ENCODE peak calls at places on chromosomes 4 and X, in eight cellular contexts. One of them, this sample, is unnamed.

GRCh38 chrX:38929966-38930421 is 128.7 kb downstream of the MID1IP1 start:
- DNase-seq in pancreas: peak; percentile 10
- DNase-seq in SHP77: no peak
- DNase-seq in HS-5: peak; percentile 41
- DNase-seq in NCI-H510A treated with DMSO at 0.1 percent for 48 hours: no peak
- DNase-seq in right cardiac atrium: no peak
- DNase-seq in H4: peak; percentile 12
- DNase-seq in sciatic nerve: no peak
- DNase-seq in this sample: no peak

GRCh38 chrX:155417769-155418168 is 35.9 kb downstream of the F8A2 start:
- DNase-seq in H4: no peak
- DNase-seq in sciatic nerve: no peak
- DNase-seq in HS-5: no peak
- DNase-seq in SHP77: no peak
- DNase-seq in NCI-H510A treated with DMSO at 0.1 percent for 48 hours: no peak
- DNase-seq in right cardiac atrium: no peak
- DNase-seq in pancreas: no peak
- DNase-seq in this sample: no peak

GRCh38 chr4:56821394-56822263 is at the start of gene SPINK2:
- DNase-seq in H4: peak; percentile 16
- DNase-seq in SHP77: no peak
- DNase-seq in NCI-H510A treated with DMSO at 0.1 percent for 48 hours: peak; percentile 68
- DNase-seq in HS-5: no peak
- DNase-seq in right cardiac atrium: peak; percentile 57
- DNase-seq in pancreas: peak; percentile 32
- DNase-seq in sciatic nerve: no peak
- DNase-seq in this sample: no peak

GRCh38 chr4:6820695-6821094 is 38.2 kb downstream of the KIAA0232 start:
- DNase-seq in pancreas: no peak
- DNase-seq in right cardiac atrium: no peak
- DNase-seq in HS-5: no peak
- DNase-seq in sciatic nerve: no peak
- DNase-seq in NCI-H510A treated with DMSO at 0.1 percent for 48 hours: no peak
- DNase-seq in H4: no peak
- DNase-seq in SHP77: no peak
- DNase-seq in this sample: no peak

GRCh38 chr4:189941005-189941450 is 356 bp downstream of the FRG1 start:
- DNase-seq in NCI-H510A treated with DMSO at 0.1 percent for 48 hours: no peak
- DNase-seq in HS-5: no peak
- DNase-seq in right cardiac atrium: no peak
- DNase-seq in pancreas: no peak
- DNase-seq in SHP77: no peak
- DNase-seq in sciatic nerve: no peak
- DNase-seq in H4: no peak
- DNase-seq in this sample: no peak

GRCh38 chr4:152273343-152273742 is 262.5 kb downstream of the FBXW7 start:
- DNase-seq in right cardiac atrium: no peak
- DNase-seq in pancreas: no peak
- DNase-seq in H4: no peak
- DNase-seq in HS-5: no peak
- DNase-seq in sciatic nerve: no peak
- DNase-seq in SHP77: no peak
- DNase-seq in NCI-H510A treated with DMSO at 0.1 percent for 48 hours: no peak
- DNase-seq in this sample: no peak

GRCh38 chr4:42654606-42655005 is 2.3 kb downstream of the ATP8A1 start:
- DNase-seq in pancreas: peak; percentile 18
- DNase-seq in right cardiac atrium: peak; percentile 35
- DNase-seq in SHP77: no peak
- DNase-seq in NCI-H510A treated with DMSO at 0.1 percent for 48 hours: no peak
- DNase-seq in H4: peak; percentile 84
- DNase-seq in sciatic nerve: no peak
- DNase-seq in HS-5: peak; percentile 72
- DNase-seq in this sample: no peak

GRCh38 chr4:184476660-184477059 is 2.3 kb upstream of the IRF2 start:
- DNase-seq in HS-5: no peak
- DNase-seq in H4: no peak
- DNase-seq in sciatic nerve: no peak
- DNase-seq in right cardiac atrium: no peak
- DNase-seq in pancreas: no peak
- DNase-seq in SHP77: no peak
- DNase-seq in NCI-H510A treated with DMSO at 0.1 percent for 48 hours: no peak
- DNase-seq in this sample: no peak

GRCh38 chrX:45712067-45712466 is 511.4 kb upstream of the DIPK2B start:
- DNase-seq in H4: peak; percentile 17
- DNase-seq in pancreas: no peak
- DNase-seq in SHP77: no peak
- DNase-seq in right cardiac atrium: no peak
- DNase-seq in NCI-H510A treated with DMSO at 0.1 percent for 48 hours: no peak
- DNase-seq in sciatic nerve: no peak
- DNase-seq in HS-5: peak; percentile 63
- DNase-seq in this sample: no peak

GRCh38 chr4:148203056-148203898 is 238.9 kb downstream of the NR3C2 start:
- DNase-seq in SHP77: no peak
- DNase-seq in pancreas: peak; percentile 77
- DNase-seq in sciatic nerve: no peak
- DNase-seq in right cardiac atrium: no peak
- DNase-seq in H4: no peak
- DNase-seq in HS-5: no peak
- DNase-seq in NCI-H510A treated with DMSO at 0.1 percent for 48 hours: peak; percentile 40
- DNase-seq in this sample: no peak

GRCh38 chrX:17738002-17738713 is 865 bp downstream of the SCML1 start:
- DNase-seq in H4: peak; percentile 27
- DNase-seq in SHP77: peak; percentile 16
- DNase-seq in right cardiac atrium: peak; percentile 55
- DNase-seq in pancreas: peak; percentile 31
- DNase-seq in HS-5: no peak
- DNase-seq in NCI-H510A treated with DMSO at 0.1 percent for 48 hours: peak; percentile 32
- DNase-seq in sciatic nerve: peak; percentile 66
- DNase-seq in this sample: no peak

GRCh38 chrX:138886769-138887168 is 175.3 kb upstream of the FGF13 start:
- DNase-seq in NCI-H510A treated with DMSO at 0.1 percent for 48 hours: no peak
- DNase-seq in right cardiac atrium: no peak
- DNase-seq in pancreas: no peak
- DNase-seq in H4: peak; percentile 4
- DNase-seq in sciatic nerve: no peak
- DNase-seq in HS-5: no peak
- DNase-seq in SHP77: no peak
- DNase-seq in this sample: no peak

GRCh38 chr4:2340272-2341061 is 78.0 kb downstream of the ZFYVE28 start:
- DNase-seq in HS-5: no peak
- DNase-seq in sciatic nerve: no peak
- DNase-seq in SHP77: no peak
- DNase-seq in pancreas: no peak
- DNase-seq in H4: no peak
- DNase-seq in right cardiac atrium: peak; percentile 33
- DNase-seq in NCI-H510A treated with DMSO at 0.1 percent for 48 hours: no peak
- DNase-seq in this sample: no peak

GRCh38 chrX:123408856-123409737 is 225.0 kb downstream of the GRIA3 start:
- DNase-seq in right cardiac atrium: no peak
- DNase-seq in HS-5: no peak
- DNase-seq in SHP77: no peak
- DNase-seq in sciatic nerve: no peak
- DNase-seq in H4: no peak
- DNase-seq in pancreas: no peak
- DNase-seq in NCI-H510A treated with DMSO at 0.1 percent for 48 hours: no peak
- DNase-seq in this sample: no peak

GRCh38 chr4:108544504-108544903 is 75.9 kb upstream of the RPL34 start:
- DNase-seq in H4: no peak
- DNase-seq in SHP77: no peak
- DNase-seq in sciatic nerve: no peak
- DNase-seq in HS-5: peak; percentile 75
- DNase-seq in NCI-H510A treated with DMSO at 0.1 percent for 48 hours: no peak
- DNase-seq in pancreas: no peak
- DNase-seq in right cardiac atrium: no peak
- DNase-seq in this sample: no peak

GRCh38 chr4:73730292-73730691 is 10.1 kb upstream of the CXCL8 start:
- DNase-seq in NCI-H510A treated with DMSO at 0.1 percent for 48 hours: peak; percentile 76
- DNase-seq in right cardiac atrium: no peak
- DNase-seq in sciatic nerve: no peak
- DNase-seq in SHP77: peak; percentile 49
- DNase-seq in HS-5: no peak
- DNase-seq in H4: peak; percentile 25
- DNase-seq in pancreas: no peak
- DNase-seq in this sample: no peak

GRCh38 chr4:140628016-140628415 is 59.3 kb upstream of the UCP1 start:
- DNase-seq in SHP77: no peak
- DNase-seq in H4: no peak
- DNase-seq in pancreas: no peak
- DNase-seq in HS-5: no peak
- DNase-seq in right cardiac atrium: no peak
- DNase-seq in NCI-H510A treated with DMSO at 0.1 percent for 48 hours: no peak
- DNase-seq in sciatic nerve: no peak
- DNase-seq in this sample: no peak

GRCh38 chr4:51855751-51856150 is 12.8 kb downstream of the DCUN1D4 start:
- DNase-seq in H4: no peak
- DNase-seq in NCI-H510A treated with DMSO at 0.1 percent for 48 hours: no peak
- DNase-seq in right cardiac atrium: no peak
- DNase-seq in SHP77: no peak
- DNase-seq in pancreas: peak; percentile 14
- DNase-seq in sciatic nerve: no peak
- DNase-seq in HS-5: no peak
- DNase-seq in this sample: no peak

GRCh38 chr4:25750874-25751273 is 95.2 kb downstream of the SLC34A2 start:
- DNase-seq in SHP77: no peak
- DNase-seq in pancreas: no peak
- DNase-seq in NCI-H510A treated with DMSO at 0.1 percent for 48 hours: no peak
- DNase-seq in HS-5: no peak
- DNase-seq in sciatic nerve: no peak
- DNase-seq in right cardiac atrium: no peak
- DNase-seq in H4: no peak
- DNase-seq in this sample: no peak

GRCh38 chrX:138858438-138858837 is 146.9 kb upstream of the FGF13 start:
- DNase-seq in NCI-H510A treated with DMSO at 0.1 percent for 48 hours: no peak
- DNase-seq in SHP77: no peak
- DNase-seq in H4: peak; percentile 73
- DNase-seq in HS-5: peak; percentile 42
- DNase-seq in right cardiac atrium: no peak
- DNase-seq in sciatic nerve: no peak
- DNase-seq in pancreas: no peak
- DNase-seq in this sample: no peak

GRCh38 chrX:48468247-48468671 is 1.8 kb downstream of the SLC38A5 start:
- DNase-seq in H4: no peak
- DNase-seq in NCI-H510A treated with DMSO at 0.1 percent for 48 hours: no peak
- DNase-seq in pancreas: peak; percentile 62
- DNase-seq in right cardiac atrium: no peak
- DNase-seq in SHP77: no peak
- DNase-seq in HS-5: no peak
- DNase-seq in sciatic nerve: no peak
- DNase-seq in this sample: no peak

GRCh38 chr4:20251796-20252655 is at the start of gene SLIT2:
- DNase-seq in SHP77: peak; percentile 53
- DNase-seq in right cardiac atrium: peak; percentile 94
- DNase-seq in NCI-H510A treated with DMSO at 0.1 percent for 48 hours: peak; percentile 59
- DNase-seq in pancreas: peak; percentile 70
- DNase-seq in sciatic nerve: peak; percentile 91
- DNase-seq in HS-5: no peak
- DNase-seq in H4: peak; percentile 61
- DNase-seq in this sample: no peak

GRCh38 chr4:30950737-30951136 is 230.6 kb downstream of the PCDH7 start:
- DNase-seq in pancreas: no peak
- DNase-seq in SHP77: no peak
- DNase-seq in NCI-H510A treated with DMSO at 0.1 percent for 48 hours: no peak
- DNase-seq in HS-5: no peak
- DNase-seq in sciatic nerve: no peak
- DNase-seq in right cardiac atrium: no peak
- DNase-seq in H4: peak; percentile 15
- DNase-seq in this sample: no peak

GRCh38 chr4:148430847-148431246 is 11.4 kb downstream of the NR3C2 start:
- DNase-seq in NCI-H510A treated with DMSO at 0.1 percent for 48 hours: no peak
- DNase-seq in sciatic nerve: no peak
- DNase-seq in H4: no peak
- DNase-seq in SHP77: no peak
- DNase-seq in right cardiac atrium: no peak
- DNase-seq in pancreas: no peak
- DNase-seq in HS-5: no peak
- DNase-seq in this sample: no peak

GRCh38 chr4:14264437-14264836 is 636.9 kb upstream of the BOD1L1 start:
- DNase-seq in NCI-H510A treated with DMSO at 0.1 percent for 48 hours: no peak
- DNase-seq in right cardiac atrium: no peak
- DNase-seq in pancreas: no peak
- DNase-seq in SHP77: no peak
- DNase-seq in HS-5: no peak
- DNase-seq in H4: no peak
- DNase-seq in sciatic nerve: no peak
- DNase-seq in this sample: no peak

GRCh38 chrX:114985967-114986592 is 31.3 kb downstream of the IL13RA2 start:
- DNase-seq in SHP77: no peak
- DNase-seq in HS-5: no peak
- DNase-seq in pancreas: no peak
- DNase-seq in NCI-H510A treated with DMSO at 0.1 percent for 48 hours: no peak
- DNase-seq in H4: no peak
- DNase-seq in sciatic nerve: no peak
- DNase-seq in right cardiac atrium: no peak
- DNase-seq in this sample: no peak

GRCh38 chrX:70026851-70027200 is 22.9 kb downstream of the AWAT2 start:
- DNase-seq in H4: no peak
- DNase-seq in HS-5: no peak
- DNase-seq in NCI-H510A treated with DMSO at 0.1 percent for 48 hours: no peak
- DNase-seq in pancreas: no peak
- DNase-seq in right cardiac atrium: no peak
- DNase-seq in sciatic nerve: no peak
- DNase-seq in SHP77: no peak
- DNase-seq in this sample: no peak

GRCh38 chrX:128653524-128653923 is 601.3 kb upstream of the ACTRT1 start:
- DNase-seq in pancreas: no peak
- DNase-seq in H4: no peak
- DNase-seq in right cardiac atrium: no peak
- DNase-seq in SHP77: no peak
- DNase-seq in NCI-H510A treated with DMSO at 0.1 percent for 48 hours: no peak
- DNase-seq in sciatic nerve: no peak
- DNase-seq in HS-5: no peak
- DNase-seq in this sample: no peak

GRCh38 chr4:82648356-82648755 is 86.6 kb upstream of the TMEM150C start:
- DNase-seq in right cardiac atrium: no peak
- DNase-seq in pancreas: no peak
- DNase-seq in NCI-H510A treated with DMSO at 0.1 percent for 48 hours: no peak
- DNase-seq in sciatic nerve: no peak
- DNase-seq in SHP77: no peak
- DNase-seq in H4: no peak
- DNase-seq in HS-5: no peak
- DNase-seq in this sample: no peak

GRCh38 chr4:52588771-52589591 is 70.1 kb downstream of the USP46 start:
- DNase-seq in H4: peak; percentile 75
- DNase-seq in sciatic nerve: no peak
- DNase-seq in SHP77: no peak
- DNase-seq in right cardiac atrium: no peak
- DNase-seq in NCI-H510A treated with DMSO at 0.1 percent for 48 hours: no peak
- DNase-seq in HS-5: no peak
- DNase-seq in pancreas: no peak
- DNase-seq in this sample: no peak

GRCh38 chr4:183333983-183334382 is 11.8 kb upstream of the CLDN24 start:
- DNase-seq in pancreas: no peak
- DNase-seq in HS-5: no peak
- DNase-seq in NCI-H510A treated with DMSO at 0.1 percent for 48 hours: no peak
- DNase-seq in SHP77: no peak
- DNase-seq in sciatic nerve: no peak
- DNase-seq in H4: peak; percentile 77
- DNase-seq in right cardiac atrium: no peak
- DNase-seq in this sample: no peak

GRCh38 chr4:74328501-74328900 is 20.2 kb downstream of the EPGN start:
- DNase-seq in right cardiac atrium: no peak
- DNase-seq in H4: no peak
- DNase-seq in HS-5: no peak
- DNase-seq in SHP77: no peak
- DNase-seq in pancreas: no peak
- DNase-seq in sciatic nerve: no peak
- DNase-seq in NCI-H510A treated with DMSO at 0.1 percent for 48 hours: no peak
- DNase-seq in this sample: no peak

GRCh38 chrX:10156199-10157031 is at the start of gene CLCN4:
- DNase-seq in sciatic nerve: no peak
- DNase-seq in HS-5: no peak
- DNase-seq in NCI-H510A treated with DMSO at 0.1 percent for 48 hours: peak; percentile 14
- DNase-seq in H4: peak; percentile 36
- DNase-seq in SHP77: peak; percentile 6
- DNase-seq in right cardiac atrium: peak; percentile 87
- DNase-seq in pancreas: peak; percentile 58
- DNase-seq in this sample: no peak

GRCh38 chrX:11665144-11666040 is at the start of gene ARHGAP6:
- DNase-seq in sciatic nerve: peak; percentile 67
- DNase-seq in right cardiac atrium: peak; percentile 84
- DNase-seq in NCI-H510A treated with DMSO at 0.1 percent for 48 hours: peak; percentile 3
- DNase-seq in SHP77: no peak
- DNase-seq in pancreas: no peak
- DNase-seq in H4: no peak
- DNase-seq in HS-5: no peak
- DNase-seq in this sample: no peak